ENCODE peak calls at places on chromosomes 16 and 17, in four cellular contexts. One of them, this sample, is unnamed.

GRCh38 chr17:16255481-16255901 is 38.5 kb downstream of the PIGL start:
- DNase-seq in stimulated activated CD8-positive, alpha-beta memory T cell treated with anti-CD3 and anti-CD28 coated beads, Interleukin-4, amount 100 ng/mL, for 1 hour: no peak
- DNase-seq in dorsolateral prefrontal cortex: peak
- DNase-seq in fibroblast of lung: peak
- DNase-seq in this sample: no peak

GRCh38 chr17:34581446-34582184 is 2.2 kb downstream of the TMEM132E start:
- DNase-seq in dorsolateral prefrontal cortex: peak
- DNase-seq in fibroblast of lung: no peak
- DNase-seq in stimulated activated CD8-positive, alpha-beta memory T cell treated with anti-CD3 and anti-CD28 coated beads, Interleukin-4, amount 100 ng/mL, for 1 hour: no peak
- DNase-seq in this sample: no peak

GRCh38 chr16:73565263-73565662 is 517.3 kb upstream of the ZFHX3 start:
- DNase-seq in stimulated activated CD8-positive, alpha-beta memory T cell treated with anti-CD3 and anti-CD28 coated beads, Interleukin-4, amount 100 ng/mL, for 1 hour: no peak
- DNase-seq in dorsolateral prefrontal cortex: no peak
- DNase-seq in fibroblast of lung: no peak
- DNase-seq in this sample: no peak

GRCh38 chr17:72702136-72702735 is 390.3 kb downstream of the SLC39A11 start:
- DNase-seq in dorsolateral prefrontal cortex: no peak
- DNase-seq in stimulated activated CD8-positive, alpha-beta memory T cell treated with anti-CD3 and anti-CD28 coated beads, Interleukin-4, amount 100 ng/mL, for 1 hour: no peak
- DNase-seq in fibroblast of lung: peak
- DNase-seq in this sample: no peak

GRCh38 chr17:77146882-77147281 is 6.1 kb downstream of the SEC14L1 start:
- DNase-seq in fibroblast of lung: no peak
- DNase-seq in stimulated activated CD8-positive, alpha-beta memory T cell treated with anti-CD3 and anti-CD28 coated beads, Interleukin-4, amount 100 ng/mL, for 1 hour: no peak
- DNase-seq in dorsolateral prefrontal cortex: peak
- DNase-seq in this sample: no peak

GRCh38 chr17:57092171-57092570 is 7.1 kb downstream of the AKAP1 start:
- DNase-seq in stimulated activated CD8-positive, alpha-beta memory T cell treated with anti-CD3 and anti-CD28 coated beads, Interleukin-4, amount 100 ng/mL, for 1 hour: no peak
- DNase-seq in dorsolateral prefrontal cortex: no peak
- DNase-seq in fibroblast of lung: peak
- DNase-seq in this sample: no peak

GRCh38 chr16:23408242-23409201 is 44.5 kb downstream of the COG7 start:
- DNase-seq in dorsolateral prefrontal cortex: peak
- DNase-seq in fibroblast of lung: peak
- DNase-seq in stimulated activated CD8-positive, alpha-beta memory T cell treated with anti-CD3 and anti-CD28 coated beads, Interleukin-4, amount 100 ng/mL, for 1 hour: no peak
- DNase-seq in this sample: no peak

GRCh38 chr17:76820039-76820438 is 48.2 kb upstream of the MGAT5B start:
- DNase-seq in stimulated activated CD8-positive, alpha-beta memory T cell treated with anti-CD3 and anti-CD28 coated beads, Interleukin-4, amount 100 ng/mL, for 1 hour: no peak
- DNase-seq in fibroblast of lung: no peak
- DNase-seq in dorsolateral prefrontal cortex: no peak
- DNase-seq in this sample: no peak

GRCh38 chr17:79038545-79039135 is 14.7 kb downstream of the C1QTNF1 start:
- DNase-seq in dorsolateral prefrontal cortex: no peak
- DNase-seq in fibroblast of lung: peak
- DNase-seq in stimulated activated CD8-positive, alpha-beta memory T cell treated with anti-CD3 and anti-CD28 coated beads, Interleukin-4, amount 100 ng/mL, for 1 hour: no peak
- DNase-seq in this sample: no peak

GRCh38 chr16:30660424-30661251 is 2.4 kb downstream of the FBRS start:
- DNase-seq in stimulated activated CD8-positive, alpha-beta memory T cell treated with anti-CD3 and anti-CD28 coated beads, Interleukin-4, amount 100 ng/mL, for 1 hour: peak
- DNase-seq in dorsolateral prefrontal cortex: no peak
- DNase-seq in fibroblast of lung: peak
- DNase-seq in this sample: peak

GRCh38 chr16:67441289-67441753 is 10.4 kb downstream of the HSD11B2 start:
- DNase-seq in dorsolateral prefrontal cortex: peak
- DNase-seq in fibroblast of lung: no peak
- DNase-seq in stimulated activated CD8-positive, alpha-beta memory T cell treated with anti-CD3 and anti-CD28 coated beads, Interleukin-4, amount 100 ng/mL, for 1 hour: no peak
- DNase-seq in this sample: no peak

GRCh38 chr17:10875411-10875810 is 37.5 kb upstream of the PIRT start:
- DNase-seq in fibroblast of lung: no peak
- DNase-seq in stimulated activated CD8-positive, alpha-beta memory T cell treated with anti-CD3 and anti-CD28 coated beads, Interleukin-4, amount 100 ng/mL, for 1 hour: no peak
- DNase-seq in dorsolateral prefrontal cortex: no peak
- DNase-seq in this sample: peak

GRCh38 chr16:13471478-13471877 is 448.5 kb upstream of the ERCC4 start:
- DNase-seq in dorsolateral prefrontal cortex: no peak
- DNase-seq in stimulated activated CD8-positive, alpha-beta memory T cell treated with anti-CD3 and anti-CD28 coated beads, Interleukin-4, amount 100 ng/mL, for 1 hour: no peak
- DNase-seq in fibroblast of lung: no peak
- DNase-seq in this sample: no peak

GRCh38 chr17:40019140-40019991 is 4.1 kb downstream of the CSF3 start:
- DNase-seq in fibroblast of lung: peak
- DNase-seq in stimulated activated CD8-positive, alpha-beta memory T cell treated with anti-CD3 and anti-CD28 coated beads, Interleukin-4, amount 100 ng/mL, for 1 hour: no peak
- DNase-seq in dorsolateral prefrontal cortex: no peak
- DNase-seq in this sample: no peak

GRCh38 chr16:86748643-86749042 is 170.3 kb downstream of the FOXL1 start:
- DNase-seq in dorsolateral prefrontal cortex: no peak
- DNase-seq in fibroblast of lung: no peak
- DNase-seq in stimulated activated CD8-positive, alpha-beta memory T cell treated with anti-CD3 and anti-CD28 coated beads, Interleukin-4, amount 100 ng/mL, for 1 hour: no peak
- DNase-seq in this sample: no peak

GRCh38 chr17:21354796-21355385 is 21.3 kb upstream of the KCNJ12 start:
- DNase-seq in dorsolateral prefrontal cortex: no peak
- DNase-seq in fibroblast of lung: no peak
- DNase-seq in stimulated activated CD8-positive, alpha-beta memory T cell treated with anti-CD3 and anti-CD28 coated beads, Interleukin-4, amount 100 ng/mL, for 1 hour: no peak
- DNase-seq in this sample: no peak

GRCh38 chr16:72530434-72530833 is 358.5 kb upstream of the PMFBP1 start:
- DNase-seq in stimulated activated CD8-positive, alpha-beta memory T cell treated with anti-CD3 and anti-CD28 coated beads, Interleukin-4, amount 100 ng/mL, for 1 hour: no peak
- DNase-seq in fibroblast of lung: peak
- DNase-seq in dorsolateral prefrontal cortex: no peak
- DNase-seq in this sample: no peak